ENCODE peak calls at places on chromosomes 16 and 17, in seven cellular contexts. Y is T-helper 1 cell; N is gastrocnemius medialis; V is stimulated activated CD4-positive, alpha-beta T cell treated with anti-CD3 and anti-CD28 coated beads, Interleukin-1b, Interleukin-23, amount 100 ng/mL, for 24 hours; E is sigmoid colon; X is NCI-H2029 treated with DMSO at 0.1 percent for 48 hours; O is OCI-LY7. F is an unnamed sample.

GRCh38 chr16:58022601-58023371 is 2.8 kb upstream of the MMP15 start:
- DNase-seq in Y (no peak), N (no peak), V (no peak), E (peak; percentile 94), X (peak; percentile 71), O (no peak), F (no peak)

GRCh38 chr17:47621293-47622178 is 28.2 kb upstream of the KPNB1 start:
- DNase-seq in Y (no peak), N (peak; percentile 48), V (no peak), E (peak; percentile 71), X (no peak), O (no peak), F (no peak)

GRCh38 chr17:48960834-48961515 is 7.4 kb downstream of the GIP start:
- DNase-seq in Y (no peak), N (no peak), V (no peak), E (no peak), X (no peak), O (no peak), F (no peak)

GRCh38 chr16:87550510-87550961 is 51.8 kb upstream of the JPH3 start:
- DNase-seq in Y (peak; percentile 46), N (no peak), V (peak; percentile 19), E (no peak), X (no peak), O (peak; percentile 41), F (peak; percentile 51)

GRCh38 chr16:54282202-54282922 is 4.2 kb downstream of the IRX3 start:
- DNase-seq in Y (no peak), N (no peak), V (no peak), E (no peak), X (no peak), O (no peak), F (no peak)

GRCh38 chr16:24883714-24884151 is 38.0 kb downstream of the SLC5A11 start:
- DNase-seq in Y (no peak), N (no peak), V (no peak), E (no peak), X (no peak), O (peak; percentile 12), F (no peak)

GRCh38 chr17:83173997-83174858 is 94.8 kb downstream of the METRNL start:
- DNase-seq in Y (no peak), N (peak; percentile 14), V (no peak), E (peak; percentile 60), X (peak; percentile 70), O (peak; percentile 90), F (no peak)

GRCh38 chr16:23557779-23558330 is 328 bp downstream of the UBFD1 start:
- DNase-seq in Y (no peak), N (peak; percentile 21), V (no peak), E (peak; percentile 67), X (no peak), O (no peak), F (no peak)

GRCh38 chr16:56282455-56282854 is 91.2 kb downstream of the GNAO1 start:
- DNase-seq in Y (no peak), N (no peak), V (no peak), E (no peak), X (no peak), O (peak; percentile 44), F (no peak)

GRCh38 chr16:29680180-29680598 is 1.2 kb downstream of the QPRT start:
- DNase-seq in Y (no peak), N (no peak), V (no peak), E (no peak), X (no peak), O (no peak), F (no peak)

GRCh38 chr17:4599505-4600281 is 15.4 kb downstream of the SMTNL2 start:
- DNase-seq in Y (no peak), N (peak; percentile 80), V (no peak), E (peak; percentile 75), X (no peak), O (no peak), F (no peak)

GRCh38 chr17:13176436-13176835 is 158.6 kb upstream of the ELAC2 start:
- DNase-seq in Y (no peak), N (no peak), V (no peak), E (no peak), X (no peak), O (no peak), F (no peak)

GRCh38 chr16:89863741-89864391 is 9.5 kb upstream of the TCF25 start:
- DNase-seq in Y (peak; percentile 19), N (no peak), V (no peak), E (no peak), X (no peak), O (peak; percentile 71), F (no peak)